ENCODE peak calls at places on chromosomes 16 and 17, in five cellular contexts. One of them, this sample, is unnamed.

GRCh38 chr17:65249774-65250173 is 112.6 kb downstream of the RGS9 start:
- DNase-seq in stimulated activated CD8-positive, alpha-beta memory T cell treated with anti-CD3 and anti-CD28 coated beads, Interleukin-12 subunit alpha, Interleukin-12 subunit beta, amount 100 ng/mL, for 4 hours: no peak
- DNase-seq in HT-29: no peak
- DNase-seq in T1000: no peak
- DNase-seq in aorta: no peak
- DNase-seq in this sample: no peak

GRCh38 chr17:63476494-63476856 is 386 bp upstream of the ACE start:
- DNase-seq in stimulated activated CD8-positive, alpha-beta memory T cell treated with anti-CD3 and anti-CD28 coated beads, Interleukin-12 subunit alpha, Interleukin-12 subunit beta, amount 100 ng/mL, for 4 hours: no peak
- DNase-seq in HT-29: no peak
- DNase-seq in T1000: no peak
- DNase-seq in aorta: no peak
- DNase-seq in this sample: no peak

GRCh38 chr17:10149573-10150399 is 48.6 kb downstream of the GAS7 start:
- DNase-seq in stimulated activated CD8-positive, alpha-beta memory T cell treated with anti-CD3 and anti-CD28 coated beads, Interleukin-12 subunit alpha, Interleukin-12 subunit beta, amount 100 ng/mL, for 4 hours: no peak
- DNase-seq in HT-29: peak; percentile 47
- DNase-seq in T1000: peak; percentile 64
- DNase-seq in aorta: no peak
- DNase-seq in this sample: no peak

GRCh38 chr16:68493412-68494070 is 45.2 kb upstream of the SMPD3 start:
- DNase-seq in stimulated activated CD8-positive, alpha-beta memory T cell treated with anti-CD3 and anti-CD28 coated beads, Interleukin-12 subunit alpha, Interleukin-12 subunit beta, amount 100 ng/mL, for 4 hours: no peak
- DNase-seq in HT-29: no peak
- DNase-seq in T1000: no peak
- DNase-seq in aorta: peak; percentile 61
- DNase-seq in this sample: no peak

GRCh38 chr17:64190468-64190867 is 60.5 kb upstream of the ERN1 start:
- DNase-seq in stimulated activated CD8-positive, alpha-beta memory T cell treated with anti-CD3 and anti-CD28 coated beads, Interleukin-12 subunit alpha, Interleukin-12 subunit beta, amount 100 ng/mL, for 4 hours: no peak
- DNase-seq in HT-29: no peak
- DNase-seq in T1000: no peak
- DNase-seq in aorta: no peak
- DNase-seq in this sample: no peak

GRCh38 chr17:42325026-42325425 is 36.7 kb downstream of the STAT5A start:
- DNase-seq in stimulated activated CD8-positive, alpha-beta memory T cell treated with anti-CD3 and anti-CD28 coated beads, Interleukin-12 subunit alpha, Interleukin-12 subunit beta, amount 100 ng/mL, for 4 hours: no peak
- DNase-seq in HT-29: peak; percentile 34
- DNase-seq in T1000: peak; percentile 81
- DNase-seq in aorta: peak; percentile 81
- DNase-seq in this sample: peak; percentile 90

GRCh38 chr17:74842599-74843351 is 16.9 kb downstream of the GRIN2C start:
- DNase-seq in stimulated activated CD8-positive, alpha-beta memory T cell treated with anti-CD3 and anti-CD28 coated beads, Interleukin-12 subunit alpha, Interleukin-12 subunit beta, amount 100 ng/mL, for 4 hours: no peak
- DNase-seq in HT-29: peak; percentile 66
- DNase-seq in T1000: no peak
- DNase-seq in aorta: peak; percentile 92
- DNase-seq in this sample: peak; percentile 27

GRCh38 chr16:85844786-85845185 is 45.3 kb downstream of the COX4I1 start:
- DNase-seq in stimulated activated CD8-positive, alpha-beta memory T cell treated with anti-CD3 and anti-CD28 coated beads, Interleukin-12 subunit alpha, Interleukin-12 subunit beta, amount 100 ng/mL, for 4 hours: no peak
- DNase-seq in HT-29: no peak
- DNase-seq in T1000: no peak
- DNase-seq in aorta: no peak
- DNase-seq in this sample: no peak

GRCh38 chr17:31674717-31675349 is 184.2 kb downstream of the COPRS start:
- DNase-seq in stimulated activated CD8-positive, alpha-beta memory T cell treated with anti-CD3 and anti-CD28 coated beads, Interleukin-12 subunit alpha, Interleukin-12 subunit beta, amount 100 ng/mL, for 4 hours: no peak
- DNase-seq in HT-29: no peak
- DNase-seq in T1000: peak; percentile 34
- DNase-seq in aorta: no peak
- DNase-seq in this sample: peak; percentile 61

GRCh38 chr16:19886061-19886792 is 1.6 kb upstream of the GPRC5B start:
- DNase-seq in stimulated activated CD8-positive, alpha-beta memory T cell treated with anti-CD3 and anti-CD28 coated beads, Interleukin-12 subunit alpha, Interleukin-12 subunit beta, amount 100 ng/mL, for 4 hours: peak; percentile 57
- DNase-seq in HT-29: peak; percentile 81
- DNase-seq in T1000: peak; percentile 68
- DNase-seq in aorta: peak; percentile 93
- DNase-seq in this sample: peak; percentile 53

GRCh38 chr17:77375917-77376651 is 235.3 kb downstream of the SEC14L1 start:
- DNase-seq in stimulated activated CD8-positive, alpha-beta memory T cell treated with anti-CD3 and anti-CD28 coated beads, Interleukin-12 subunit alpha, Interleukin-12 subunit beta, amount 100 ng/mL, for 4 hours: no peak
- DNase-seq in HT-29: no peak
- DNase-seq in T1000: no peak
- DNase-seq in aorta: no peak
- DNase-seq in this sample: peak; percentile 86

GRCh38 chr16:88116121-88116900 is 165.1 kb downstream of the BANP start:
- DNase-seq in stimulated activated CD8-positive, alpha-beta memory T cell treated with anti-CD3 and anti-CD28 coated beads, Interleukin-12 subunit alpha, Interleukin-12 subunit beta, amount 100 ng/mL, for 4 hours: no peak
- DNase-seq in HT-29: no peak
- DNase-seq in T1000: no peak
- DNase-seq in aorta: no peak
- DNase-seq in this sample: peak; percentile 0

GRCh38 chr17:50163846-50164696 is 1.7 kb upstream of the SGCA start:
- DNase-seq in stimulated activated CD8-positive, alpha-beta memory T cell treated with anti-CD3 and anti-CD28 coated beads, Interleukin-12 subunit alpha, Interleukin-12 subunit beta, amount 100 ng/mL, for 4 hours: no peak
- DNase-seq in HT-29: no peak
- DNase-seq in T1000: no peak
- DNase-seq in aorta: peak; percentile 73
- DNase-seq in this sample: no peak

GRCh38 chr16:27362570-27363245 is 39.3 kb upstream of the IL21R start:
- DNase-seq in stimulated activated CD8-positive, alpha-beta memory T cell treated with anti-CD3 and anti-CD28 coated beads, Interleukin-12 subunit alpha, Interleukin-12 subunit beta, amount 100 ng/mL, for 4 hours: no peak
- DNase-seq in HT-29: no peak
- DNase-seq in T1000: no peak
- DNase-seq in aorta: no peak
- DNase-seq in this sample: no peak

GRCh38 chr16:19997264-19997663 is 76.4 kb downstream of the GPR139 start:
- DNase-seq in stimulated activated CD8-positive, alpha-beta memory T cell treated with anti-CD3 and anti-CD28 coated beads, Interleukin-12 subunit alpha, Interleukin-12 subunit beta, amount 100 ng/mL, for 4 hours: no peak
- DNase-seq in HT-29: no peak
- DNase-seq in T1000: no peak
- DNase-seq in aorta: no peak
- DNase-seq in this sample: no peak

GRCh38 chr16:89601906-89602272 is 11.6 kb upstream of the DPEP1 start:
- DNase-seq in stimulated activated CD8-positive, alpha-beta memory T cell treated with anti-CD3 and anti-CD28 coated beads, Interleukin-12 subunit alpha, Interleukin-12 subunit beta, amount 100 ng/mL, for 4 hours: no peak
- DNase-seq in HT-29: no peak
- DNase-seq in T1000: no peak
- DNase-seq in aorta: no peak
- DNase-seq in this sample: no peak

GRCh38 chr17:79465011-79466006 is 145.5 kb downstream of the RBFOX3 start:
- DNase-seq in stimulated activated CD8-positive, alpha-beta memory T cell treated with anti-CD3 and anti-CD28 coated beads, Interleukin-12 subunit alpha, Interleukin-12 subunit beta, amount 100 ng/mL, for 4 hours: no peak
- DNase-seq in HT-29: no peak
- DNase-seq in T1000: no peak
- DNase-seq in aorta: no peak
- DNase-seq in this sample: no peak

GRCh38 chr16:3835089-3835602 is 45.4 kb downstream of the CREBBP start:
- DNase-seq in stimulated activated CD8-positive, alpha-beta memory T cell treated with anti-CD3 and anti-CD28 coated beads, Interleukin-12 subunit alpha, Interleukin-12 subunit beta, amount 100 ng/mL, for 4 hours: no peak
- DNase-seq in HT-29: no peak
- DNase-seq in T1000: no peak
- DNase-seq in aorta: no peak
- DNase-seq in this sample: peak; percentile 81

GRCh38 chr17:39750131-39751015 is 12.6 kb downstream of the GRB7 start:
- DNase-seq in stimulated activated CD8-positive, alpha-beta memory T cell treated with anti-CD3 and anti-CD28 coated beads, Interleukin-12 subunit alpha, Interleukin-12 subunit beta, amount 100 ng/mL, for 4 hours: no peak
- DNase-seq in HT-29: no peak
- DNase-seq in T1000: no peak
- DNase-seq in aorta: peak; percentile 50
- DNase-seq in this sample: no peak

GRCh38 chr17:32331243-32332040 is 10.5 kb downstream of the C17orf75 start:
- DNase-seq in stimulated activated CD8-positive, alpha-beta memory T cell treated with anti-CD3 and anti-CD28 coated beads, Interleukin-12 subunit alpha, Interleukin-12 subunit beta, amount 100 ng/mL, for 4 hours: no peak
- DNase-seq in HT-29: no peak
- DNase-seq in T1000: no peak
- DNase-seq in aorta: no peak
- DNase-seq in this sample: no peak

GRCh38 chr17:50866950-50867855 is 1.0 kb upstream of the TOB1 start:
- DNase-seq in stimulated activated CD8-positive, alpha-beta memory T cell treated with anti-CD3 and anti-CD28 coated beads, Interleukin-12 subunit alpha, Interleukin-12 subunit beta, amount 100 ng/mL, for 4 hours: peak; percentile 56
- DNase-seq in HT-29: peak; percentile 99
- DNase-seq in T1000: peak; percentile 85
- DNase-seq in aorta: peak; percentile 97
- DNase-seq in this sample: peak; percentile 82

GRCh38 chr17:82019905-82020873 is 2.5 kb downstream of the CENPX start:
- DNase-seq in stimulated activated CD8-positive, alpha-beta memory T cell treated with anti-CD3 and anti-CD28 coated beads, Interleukin-12 subunit alpha, Interleukin-12 subunit beta, amount 100 ng/mL, for 4 hours: peak; percentile 27
- DNase-seq in HT-29: peak; percentile 48
- DNase-seq in T1000: peak; percentile 39
- DNase-seq in aorta: peak; percentile 90
- DNase-seq in this sample: peak; percentile 14

GRCh38 chr16:54411555-54411954 is 125.0 kb upstream of the IRX3 start:
- DNase-seq in stimulated activated CD8-positive, alpha-beta memory T cell treated with anti-CD3 and anti-CD28 coated beads, Interleukin-12 subunit alpha, Interleukin-12 subunit beta, amount 100 ng/mL, for 4 hours: no peak
- DNase-seq in HT-29: no peak
- DNase-seq in T1000: no peak
- DNase-seq in aorta: no peak
- DNase-seq in this sample: no peak

GRCh38 chr16:48734220-48734619 is 124.2 kb upstream of the N4BP1 start:
- DNase-seq in stimulated activated CD8-positive, alpha-beta memory T cell treated with anti-CD3 and anti-CD28 coated beads, Interleukin-12 subunit alpha, Interleukin-12 subunit beta, amount 100 ng/mL, for 4 hours: no peak
- DNase-seq in HT-29: no peak
- DNase-seq in T1000: no peak
- DNase-seq in aorta: no peak
- DNase-seq in this sample: no peak

GRCh38 chr17:5897320-5897911 is 172.8 kb upstream of the WSCD1 start:
- DNase-seq in stimulated activated CD8-positive, alpha-beta memory T cell treated with anti-CD3 and anti-CD28 coated beads, Interleukin-12 subunit alpha, Interleukin-12 subunit beta, amount 100 ng/mL, for 4 hours: no peak
- DNase-seq in HT-29: no peak
- DNase-seq in T1000: no peak
- DNase-seq in aorta: no peak
- DNase-seq in this sample: no peak

GRCh38 chr17:30717290-30718098 is 107.0 kb downstream of the CRLF3 start:
- DNase-seq in stimulated activated CD8-positive, alpha-beta memory T cell treated with anti-CD3 and anti-CD28 coated beads, Interleukin-12 subunit alpha, Interleukin-12 subunit beta, amount 100 ng/mL, for 4 hours: no peak
- DNase-seq in HT-29: no peak
- DNase-seq in T1000: no peak
- DNase-seq in aorta: peak; percentile 16
- DNase-seq in this sample: no peak

GRCh38 chr16:83513006-83513755 is 294.6 kb upstream of the HSBP1 start:
- DNase-seq in stimulated activated CD8-positive, alpha-beta memory T cell treated with anti-CD3 and anti-CD28 coated beads, Interleukin-12 subunit alpha, Interleukin-12 subunit beta, amount 100 ng/mL, for 4 hours: no peak
- DNase-seq in HT-29: no peak
- DNase-seq in T1000: peak; percentile 25
- DNase-seq in aorta: no peak
- DNase-seq in this sample: peak; percentile 25

GRCh38 chr16:57756424-57757325 is 21.1 kb downstream of the KATNB1 start:
- DNase-seq in stimulated activated CD8-positive, alpha-beta memory T cell treated with anti-CD3 and anti-CD28 coated beads, Interleukin-12 subunit alpha, Interleukin-12 subunit beta, amount 100 ng/mL, for 4 hours: no peak
- DNase-seq in HT-29: no peak
- DNase-seq in T1000: no peak
- DNase-seq in aorta: peak; percentile 65
- DNase-seq in this sample: no peak